ENCODE peak calls at places on chromosomes 13 and 19, in nine cellular contexts. X is cardiac fibroblast; G is smooth muscle cell of the brain vasculature; Z is stimulated activated CD8-positive, alpha-beta memory T cell treated with anti-CD3 and anti-CD28 coated beads, Interleukin-7, amount 100 ng/mL, for 1 hour; W is natural killer cell; C is Panc1; O is glutamatergic neuron; V is activated gamma-delta T cell; F is mucosa of gallbladder. Q is an unnamed sample.

GRCh38 chr19:32676895-32677359 is 1.3 kb downstream of the RGS9BP start:
- DNase-seq in G (no peak), F (no peak), W (no peak), O (no peak), C (no peak), Z (no peak), X (no peak), V (no peak), Q (no peak)

GRCh38 chr19:2413629-2414028 is 13.8 kb downstream of the TIMM13 start:
- DNase-seq in O (no peak), V (no peak), X (no peak), Z (no peak), W (no peak), G (no peak), F (no peak), C (no peak), Q (no peak)

GRCh38 chr13:83423361-83423760 is 458.9 kb downstream of the SLITRK1 start:
- DNase-seq in X (no peak), C (no peak), W (no peak), G (no peak), F (no peak), V (no peak), Z (no peak), O (no peak), Q (no peak)

GRCh38 chr13:99265823-99266426 is 7.7 kb upstream of the GPR18 start:
- DNase-seq in V (no peak), O (no peak), G (peak), X (peak), F (no peak), W (no peak), Z (no peak), C (peak), Q (no peak)

GRCh38 chr13:49304763-49305695 is 57.3 kb downstream of the CDADC1 start:
- DNase-seq in C (no peak), X (no peak), O (no peak), W (no peak), G (no peak), F (no peak), V (no peak), Z (no peak), Q (no peak)

GRCh38 chr19:870963-871401 is 11.5 kb downstream of the CFD start:
- DNase-seq in C (no peak), O (no peak), G (no peak), F (no peak), V (no peak), W (no peak), X (no peak), Z (no peak), Q (no peak)

GRCh38 chr13:20161275-20161950 is 561 bp upstream of the GJA3 start:
- DNase-seq in V (peak), Z (peak), X (no peak), W (peak), C (no peak), F (no peak), O (no peak), G (no peak), Q (no peak)

GRCh38 chr13:77306458-77306857 is 20.4 kb downstream of the MYCBP2 start:
- DNase-seq in Z (no peak), O (no peak), G (no peak), W (no peak), F (no peak), X (no peak), V (no peak), C (no peak), Q (no peak)

GRCh38 chr19:5113633-5114586 is 145.0 kb downstream of the KDM4B start:
- DNase-seq in V (no peak), O (no peak), C (no peak), W (no peak), G (no peak), Z (no peak), F (no peak), X (no peak), Q (no peak)

GRCh38 chr19:9970481-9970880 is 34.2 kb upstream of the OLFM2 start:
- DNase-seq in G (no peak), O (no peak), X (no peak), V (no peak), Z (no peak), W (no peak), C (no peak), F (no peak), Q (no peak)

GRCh38 chr19:10670876-10671804 is 17.0 kb downstream of the ILF3 start:
- DNase-seq in W (no peak), C (no peak), F (no peak), G (no peak), Z (no peak), V (no peak), O (no peak), X (no peak), Q (no peak)

GRCh38 chr13:111853766-111854165 is 213.2 kb upstream of the SOX1 start:
- DNase-seq in F (no peak), G (no peak), V (no peak), W (no peak), C (no peak), Z (no peak), O (no peak), X (no peak), Q (no peak)

GRCh38 chr19:13841339-13842293 is 35.3 kb upstream of the NANOS3 start:
- DNase-seq in F (no peak), V (no peak), G (no peak), C (no peak), O (no peak), X (peak), W (peak), Z (no peak), Q (no peak)

GRCh38 chr13:41206467-41206866 is 12.1 kb upstream of the KBTBD7 start:
- DNase-seq in O (no peak), F (no peak), C (no peak), V (no peak), X (no peak), Z (no peak), G (no peak), W (no peak), Q (no peak)

GRCh38 chr13:103926118-103926517 is 859.9 kb upstream of the SLC10A2 start:
- DNase-seq in O (no peak), F (no peak), G (no peak), V (no peak), X (no peak), W (no peak), C (no peak), Z (no peak), Q (no peak)

GRCh38 chr19:2266183-2266993 is 10.2 kb upstream of the JSRP1 start:
- DNase-seq in C (no peak), O (no peak), G (no peak), V (no peak), Z (no peak), W (no peak), F (peak), X (peak), Q (no peak)

GRCh38 chr19:13100031-13100588 is 2.5 kb downstream of the LYL1 start:
- DNase-seq in C (no peak), O (no peak), G (no peak), V (no peak), Z (peak), X (peak), F (no peak), W (peak), Q (no peak)

Q was measured in iPS DF 19.7.